ENCODE peak calls at places on chromosomes 11 and 22, in seven cellular contexts. T is tibial nerve, B is mammary epithelial cell, E is brain microvascular endothelial cell, M is RWPE2, N is cardiac muscle cell, L is breast epithelium. U is an unnamed sample. For H3K36me3, the result is how much of the 10 kb centered on the place peaks cover.

GRCh38 chr11:1422481-1422880 is 32.7 kb downstream of the BRSK2 start:
- DNase-seq in E (no peak), N (peak), L (no peak), M (no peak), T (no peak), B (no peak), U (no peak)

GRCh38 chr11:11782532-11783110 is 59.2 kb upstream of the USP47 start:
- DNase-seq in T (no peak), L (no peak), M (no peak), B (peak), N (no peak), E (no peak), U (no peak)

GRCh38 chr11:126943319-126943718 is 57.3 kb downstream of the KIRREL3 start:
- DNase-seq in E (no peak), B (no peak), M (no peak), N (no peak), L (no peak), T (no peak), U (no peak)

GRCh38 chr22:25845985-25846745 is 104.2 kb downstream of the MYO18B start:
- DNase-seq in N (no peak), T (no peak), B (peak), M (no peak), L (no peak), E (peak), U (no peak)

GRCh38 chr11:12213920-12214319 is 103.5 kb downstream of the MICAL2 start:
- DNase-seq in N (no peak), M (no peak), L (no peak), T (no peak), E (no peak), B (no peak), U (no peak)

GRCh38 chr11:74000307-74000630 is 8.6 kb downstream of the UCP3 start:
- DNase-seq in B (no peak), M (no peak), E (no peak), N (no peak), L (no peak), T (no peak), U (no peak)

GRCh38 chr11:100687032-100687629 is at the start of gene ARHGAP42:
- DNase-seq in L (peak), E (peak), B (peak), T (peak), M (peak), N (peak), U (no peak)

GRCh38 chr11:61712301-61712700 is 32.1 kb downstream of the DAGLA start:
- DNase-seq in T (no peak), M (no peak), L (no peak), N (no peak), B (no peak), E (no peak), U (no peak)

GRCh38 chr22:23882370-23882769 is 11.8 kb upstream of the MIF start:
- DNase-seq in M (no peak), B (no peak), E (no peak), N (no peak), L (no peak), T (no peak), U (no peak)

GRCh38 chr22:23565942-23566715 is 14.0 kb downstream of the IGLL1 start:
- DNase-seq in B (no peak), M (no peak), T (no peak), N (peak), E (no peak), L (no peak), U (no peak)

GRCh38 chr11:63840356-63841060 is 1.6 kb downstream of the MARK2 start:
- DNase-seq in E (no peak), T (no peak), L (no peak), M (no peak), B (peak), N (no peak), U (no peak)

GRCh38 chr11:93929407-93929806 is 79.0 kb upstream of the VSTM5 start:
- DNase-seq in T (no peak), M (no peak), E (no peak), L (no peak), B (no peak), N (no peak), U (no peak)

GRCh38 chr11:47107709-47108108 is 69.0 kb downstream of the ARFGAP2 start:
- DNase-seq in N (no peak), L (no peak), M (no peak), E (no peak), B (no peak), T (no peak), U (no peak)

DNA sequence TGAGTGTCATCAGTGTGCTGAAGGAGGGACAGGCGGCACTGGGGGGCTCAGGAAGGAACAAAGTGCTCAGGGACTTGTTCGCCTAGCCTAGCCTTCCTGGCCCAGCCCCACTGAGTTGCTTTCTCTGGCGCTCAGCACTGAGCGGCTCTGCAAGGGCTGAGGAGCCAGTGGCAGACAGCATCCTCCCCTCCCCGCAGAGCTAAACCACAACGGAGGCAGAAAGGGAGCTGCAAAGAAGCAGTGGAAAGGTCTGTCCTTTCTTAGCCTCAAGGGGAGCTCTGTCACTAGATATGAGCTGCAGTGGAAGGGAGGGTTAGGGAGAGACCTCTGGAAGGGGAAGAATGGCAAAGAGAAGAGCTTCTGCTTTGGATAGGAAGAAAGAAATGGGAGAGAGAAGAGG is 89.7 kb upstream of the PHOX2A start:
- DNase-seq in N (peak), T (no peak), M (no peak), B (no peak), L (no peak), E (no peak), U (no peak)
- TF ChIP-seq CTCF in N (peak), T (no peak), M (no peak), B (no peak), L (no peak), E (peak), U (no peak)

DNA sequence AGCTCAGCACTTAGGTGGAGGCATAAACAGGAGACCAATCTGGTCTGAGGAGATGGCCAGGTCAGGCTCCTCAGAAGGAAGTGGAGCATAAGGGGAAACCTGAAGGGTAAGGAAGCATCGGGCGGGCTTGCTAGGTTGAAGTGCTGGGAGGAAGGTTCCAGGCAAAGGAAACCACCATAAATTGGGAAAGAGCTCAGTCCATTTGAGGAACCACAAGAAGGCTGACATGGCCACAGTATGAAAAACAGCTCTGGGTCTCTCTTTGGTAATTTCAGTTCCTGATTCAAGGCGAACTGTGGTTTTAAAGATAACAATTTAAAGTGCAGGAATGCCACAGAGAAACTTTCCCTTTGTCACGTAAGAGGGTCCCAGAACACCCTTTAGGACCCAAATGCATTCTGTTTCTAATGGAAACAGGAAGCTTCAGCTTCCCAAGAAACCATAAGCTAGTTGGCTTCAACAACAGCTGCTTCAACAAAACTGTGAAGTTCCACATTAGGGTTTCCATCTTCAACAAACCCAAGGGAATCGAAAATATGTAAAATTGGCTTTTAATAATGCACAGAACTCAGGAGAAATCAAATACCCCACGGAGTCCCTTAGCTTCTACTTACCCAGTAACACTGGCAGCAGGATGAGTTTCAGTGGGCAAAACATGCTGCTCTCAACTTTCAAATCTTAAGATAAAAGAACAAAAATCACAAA is 10.4 kb downstream of the JAML start:
- DNase-seq in M (no peak), T (no peak), E (no peak), N (no peak), B (no peak), L (no peak), U (no peak)
- H3K4me3 ChIP-seq in M (no peak), T (no peak), E (no peak), N (no peak), B (no peak), L (no peak), U (no peak)

GRCh38 chr22:31917227-31917921 is 27.0 kb upstream of the YWHAH start:
- DNase-seq in M (no peak), N (no peak), B (no peak), E (no peak), T (no peak), L (no peak), U (no peak)
- H3K36me3 ChIP-seq in M (under half), N (under half), B (under half), E (under half), T (under half), L (under half), U (under half)

GRCh38 chr22:41957941-41958556 is 6.1 kb downstream of the SMIM45 start:
- DNase-seq in N (no peak), T (no peak), B (no peak), M (no peak), L (no peak), E (no peak), U (no peak)
- TF ChIP-seq CTCF in N (no peak), T (no peak), B (no peak), M (peak), L (no peak), E (no peak), U (no peak)

GRCh38 chr11:33994937-33995336 is 56.6 kb upstream of the CAPRIN1 start:
- DNase-seq in L (no peak), M (no peak), N (no peak), E (no peak), B (no peak), T (no peak), U (no peak)

GRCh38 chr11:33999393-33999792 is 52.1 kb upstream of the CAPRIN1 start:
- DNase-seq in L (no peak), B (no peak), N (no peak), M (no peak), E (no peak), T (no peak), U (no peak)

GRCh38 chr11:34002420-34002819 is 49.1 kb upstream of the CAPRIN1 start:
- DNase-seq in T (no peak), M (no peak), B (no peak), N (no peak), E (no peak), L (peak), U (no peak)

GRCh38 chr11:33996498-33997454 is 54.8 kb upstream of the CAPRIN1 start:
- DNase-seq in B (peak), E (peak), T (peak), N (peak), L (peak), M (peak), U (no peak)

DNA sequence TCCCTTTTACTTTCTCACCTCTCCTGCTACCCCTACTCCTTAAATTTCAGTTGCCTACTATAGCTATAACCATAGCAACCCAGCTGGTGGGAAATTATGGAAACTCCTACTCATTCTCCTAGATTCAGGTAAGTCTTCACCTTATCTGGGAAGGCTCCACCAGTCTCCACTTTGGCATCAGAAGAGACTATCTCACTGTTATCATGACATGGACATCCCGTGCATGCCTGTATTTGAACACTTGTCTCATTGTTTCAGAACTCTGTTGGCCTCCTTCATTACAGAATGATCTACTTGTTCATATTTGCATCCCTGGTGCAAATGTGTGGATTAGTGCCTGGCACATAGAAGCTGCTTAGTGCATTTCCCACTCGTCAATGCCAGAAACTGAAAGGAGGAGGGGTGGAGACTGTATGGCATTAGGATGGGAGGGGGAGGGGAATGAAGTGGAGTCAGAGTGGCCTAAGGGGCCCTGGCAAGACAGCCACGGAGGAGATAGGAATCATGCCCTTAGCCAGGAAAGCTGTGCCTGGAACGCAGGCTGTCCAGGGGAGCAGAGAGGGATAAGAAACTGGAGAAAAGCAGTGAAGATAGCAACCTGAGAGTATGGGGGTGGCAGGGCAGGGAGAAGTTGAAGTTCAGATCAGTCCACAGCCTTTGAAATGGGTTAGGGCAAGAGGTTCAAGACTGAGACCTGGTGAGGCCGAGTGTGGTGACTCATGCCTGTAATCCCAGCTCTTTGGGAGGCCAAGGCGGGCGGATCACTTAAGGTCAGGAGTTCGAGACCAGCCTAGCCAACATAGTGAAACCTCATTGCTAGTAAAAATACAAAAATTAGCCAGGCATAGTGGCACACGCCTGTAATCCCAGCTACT is 53.8 kb upstream of the CAPRIN1 start:
- DNase-seq in L (no peak), M (no peak), E (no peak), B (peak), T (no peak), N (peak), U (no peak)
- H3K4me3 ChIP-seq in L (peak), M (no peak), E (peak), B (no peak), T (no peak), N (no peak), U (no peak)

GRCh38 chr11:118900535-118901384 is 17.1 kb downstream of the CXCR5 start:
- DNase-seq in N (no peak), L (no peak), B (no peak), M (peak), E (no peak), T (no peak), U (no peak)
- H3K36me3 ChIP-seq in N (under half), L (under half), B (under half), M (half or more), E (half or more), T (under half), U (under half)

DNA sequence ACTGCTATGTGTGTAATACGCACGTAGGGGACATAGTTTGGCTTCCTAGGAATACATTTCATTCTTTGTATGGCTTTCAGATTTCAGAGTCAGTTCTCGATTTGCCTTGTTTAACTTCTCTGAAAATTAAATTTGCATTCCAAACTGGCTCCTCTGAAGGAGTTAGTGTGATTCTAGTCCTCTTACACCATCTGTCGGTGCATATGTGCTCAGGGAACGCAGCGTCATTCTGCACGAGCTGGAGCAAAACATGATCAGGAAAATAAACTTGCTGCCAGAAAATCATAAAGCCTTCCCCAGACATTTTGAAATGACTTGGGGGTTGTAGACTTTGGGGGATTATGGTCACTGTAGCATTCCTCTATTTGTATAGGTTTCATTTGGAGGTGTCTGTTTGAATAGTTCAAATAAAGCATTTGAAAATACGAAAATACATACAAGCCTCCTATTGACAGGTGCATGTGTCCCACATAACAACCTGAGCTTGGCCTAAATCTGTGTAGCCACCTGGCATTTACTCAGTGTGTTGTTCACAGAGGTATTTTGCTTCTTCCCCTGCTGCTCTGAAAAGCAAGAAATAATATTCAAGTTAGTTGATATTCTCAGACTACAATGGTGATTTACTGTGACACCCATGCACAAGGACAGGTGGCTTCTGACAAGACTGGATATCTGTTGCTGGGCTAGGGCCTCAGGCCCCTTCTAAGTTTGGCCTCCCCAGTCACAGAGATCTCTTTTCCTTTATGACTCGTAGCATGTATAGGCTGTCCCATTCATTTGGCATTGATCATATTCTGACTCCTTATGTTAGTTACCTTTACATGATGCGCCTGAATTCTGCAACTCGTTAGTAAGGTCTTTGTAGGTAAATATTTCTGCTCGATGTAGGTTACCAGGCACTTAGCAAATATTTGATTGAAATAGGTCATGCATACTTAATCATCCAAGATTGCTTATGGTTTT is 81.6 kb upstream of the SORL1-AS1 start:
- DNase-seq in N (peak), L (no peak), E (no peak), M (no peak), T (no peak), B (peak), U (no peak)
- TF ChIP-seq CTCF in N (peak), L (peak), E (peak), M (peak), T (no peak), B (no peak), U (peak)

GRCh38 chr11:34356918-34357645 is 728 bp downstream of the ABTB2 start:
- DNase-seq in E (peak), L (no peak), M (peak), T (peak), N (peak), B (peak), U (no peak)

GRCh38 chr11:34356576-34356917 is 1.3 kb downstream of the ABTB2 start:
- DNase-seq in B (peak), E (peak), L (no peak), T (no peak), M (peak), N (peak), U (no peak)

GRCh38 chr11:34354782-34355181 is 3.0 kb downstream of the ABTB2 start:
- DNase-seq in B (peak), L (no peak), M (no peak), E (no peak), T (no peak), N (no peak), U (no peak)

GRCh38 chr11:34356130-34356529 is 1.7 kb downstream of the ABTB2 start:
- DNase-seq in T (no peak), N (no peak), L (no peak), E (no peak), B (peak), M (no peak), U (no peak)

GRCh38 chr11:34355726-34356125 is 2.1 kb downstream of the ABTB2 start:
- DNase-seq in L (no peak), N (no peak), B (no peak), T (no peak), E (no peak), M (no peak), U (no peak)
- H3K4me3 ChIP-seq in L (peak), N (peak), B (peak), T (peak), E (peak), M (peak), U (peak)

DNA sequence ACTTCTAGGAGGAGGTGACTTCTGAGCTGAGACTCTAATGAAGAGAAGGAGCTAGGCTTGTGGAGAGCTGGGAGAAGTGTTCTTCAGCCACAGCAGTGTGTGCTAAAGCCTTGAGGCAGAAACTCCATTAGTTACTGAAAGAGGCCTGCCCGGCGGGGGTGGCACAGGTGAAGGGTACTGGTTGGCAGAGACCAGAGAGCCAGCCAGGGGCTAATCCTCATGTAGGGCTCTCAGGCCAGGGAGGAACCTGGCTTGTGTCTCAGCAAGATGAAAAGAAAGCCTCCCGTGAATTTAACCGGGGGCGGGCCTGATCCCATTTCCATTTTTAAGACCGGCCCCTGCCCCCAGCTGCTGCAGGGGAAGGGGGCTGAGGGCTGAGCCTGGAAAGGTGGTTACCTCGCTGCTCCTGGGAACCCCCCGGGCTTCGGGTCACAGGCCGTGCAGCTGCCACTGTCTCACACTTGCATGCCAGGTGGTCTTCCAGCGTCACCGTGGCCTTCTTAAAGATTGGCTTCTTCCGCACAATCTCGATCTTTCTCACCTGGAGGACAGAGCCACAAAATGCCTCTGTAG is 15.0 kb downstream of the PDGFB start:
- DNase-seq in T (no peak), M (no peak), L (no peak), E (no peak), N (no peak), B (no peak), U (no peak)
- H3K36me3 ChIP-seq in T (under half), M (half or more), L (under half), E (under half), N (under half), B (under half), U (under half)

U was measured in kidney epithelial cell.